ENCODE peak calls at places on chromosome 4, in five cellular contexts. Q is cardiac fibroblast; W is endothelial cell; H is stimulated activated CD4-positive, alpha-beta T cell treated with anti-CD3 and anti-CD28 coated beads, TNF-alpha, amount 100 ng/mL, for 4 hours; M is ureter. J is an unnamed sample.

GRCh38 chr4:10078481-10079233 is 37.9 kb downstream of the WDR1 start:
- DNase-seq in Q (no peak), H (no peak), M (no peak), W (no peak), J (no peak)

GRCh38 chr4:177380730-177381287 is 61.4 kb downstream of the AGA start:
- DNase-seq in M (no peak), H (no peak), W (no peak), Q (peak; percentile 22), J (no peak)

GRCh38 chr4:136864580-136865185 is 667.6 kb downstream of the PCDH18 start:
- DNase-seq in W (peak; percentile 56), Q (peak; percentile 91), M (peak; percentile 48), H (no peak), J (peak; percentile 23)

GRCh38 chr4:105715692-105716278 is 7.2 kb downstream of the GSTCD start:
- DNase-seq in M (no peak), Q (peak; percentile 68), H (no peak), W (no peak), J (peak; percentile 23)

GRCh38 chr4:164856396-164856795 is 20.6 kb upstream of the APELA start:
- DNase-seq in Q (no peak), W (no peak), M (no peak), H (no peak), J (no peak)

GRCh38 chr4:118981171-118981838 is 92.7 kb downstream of the SYNPO2 start:
- DNase-seq in Q (no peak), H (no peak), W (no peak), M (no peak), J (no peak)

GRCh38 chr4:53267026-53267425 is 98.8 kb downstream of the SCFD2 start:
- DNase-seq in Q (no peak), M (no peak), W (no peak), H (no peak), J (no peak)

GRCh38 chr4:147753047-147753446 is 21.2 kb downstream of the ARHGAP10 start:
- DNase-seq in Q (no peak), W (no peak), M (no peak), H (no peak), J (no peak)

GRCh38 chr4:187027231-187027760 is 303.6 kb upstream of the FAT1 start:
- DNase-seq in Q (no peak), M (no peak), H (no peak), W (no peak), J (peak; percentile 5)

J was measured in HEK293T.